ENCODE peak calls at places on chromosomes 16 and 17, in ten cellular contexts. A is AG04449; H is WTC11; N is NCI-H2171; K is nucleus accumbens; Q is nephron progenitor cell; I is stimulated activated CD8-positive, alpha-beta memory T cell treated with anti-CD3 and anti-CD28 coated beads, Interleukin-4, amount 100 ng/mL, for 4 hours; S is NCI-H774; G is NCI-H1694 treated with DMSO at 0.1 percent for 48 hours; V is Peyer's patch. Y is an unnamed sample.
A peak's percentile ranks its signal among the peaks of the same experiment; 100 is the strongest.

GRCh38 chr16:82055728-82056549 is 20.9 kb downstream of the HSD17B2 start:
- DNase-seq in N (no peak), S (no peak), V (no peak), H (no peak), Q (no peak), G (no peak), A (no peak), I (no peak), K (no peak), Y (no peak)

GRCh38 chr17:1647802-1648581 is 1.7 kb downstream of the RILP start:
- DNase-seq in G (peak; percentile 28), K (no peak), N (peak; percentile 76), I (no peak), V (no peak), A (no peak), Q (no peak), H (peak; percentile 77), S (no peak), Y (no peak)

GRCh38 chr16:81650982-81651562 is 128.0 kb upstream of the PLCG2 start:
- DNase-seq in A (no peak), S (peak; percentile 13), G (no peak), V (no peak), Q (peak; percentile 66), N (peak; percentile 89), H (peak; percentile 66), I (no peak), K (no peak), Y (no peak)

GRCh38 chr17:4365628-4366311 is 705 bp downstream of the UBE2G1 start:
- DNase-seq in A (no peak), N (peak; percentile 46), G (no peak), I (no peak), H (peak; percentile 60), Q (peak; percentile 64), S (no peak), K (peak; percentile 43), V (peak; percentile 51), Y (no peak)

GRCh38 chr17:30532871-30533270 is 55.7 kb downstream of the GOSR1 start:
- DNase-seq in K (no peak), G (no peak), S (no peak), H (no peak), I (no peak), Q (no peak), V (no peak), N (no peak), A (no peak), Y (no peak)

GRCh38 chr17:57957886-57958285 is 2.7 kb upstream of the CUEDC1 start:
- DNase-seq in N (no peak), Q (no peak), H (no peak), I (no peak), V (peak; percentile 2), S (no peak), K (no peak), G (no peak), A (no peak), Y (no peak)

GRCh38 chr17:38926290-38927070 is 1.1 kb downstream of the LASP1NB start:
- DNase-seq in S (no peak), K (no peak), A (no peak), H (no peak), V (no peak), I (no peak), Q (no peak), N (no peak), G (no peak), Y (no peak)

GRCh38 chr17:46881015-46881414 is 29.6 kb downstream of the WNT9B start:
- DNase-seq in N (no peak), I (no peak), S (no peak), G (no peak), H (no peak), Q (no peak), K (no peak), V (no peak), A (no peak), Y (no peak)

GRCh38 chr16:80628254-80628653 is 87.5 kb downstream of the DYNLRB2 start:
- DNase-seq in A (no peak), Q (no peak), V (no peak), K (no peak), S (no peak), I (no peak), N (no peak), H (no peak), G (no peak), Y (no peak)

GRCh38 chr17:50421308-50422031 is 4.5 kb upstream of the ACSF2 start:
- DNase-seq in S (no peak), A (no peak), H (no peak), G (no peak), N (no peak), V (no peak), K (no peak), Q (no peak), I (no peak), Y (no peak)

GRCh38 chr17:28846231-28846630 is 3.6 kb upstream of the FAM222B start:
- DNase-seq in V (no peak), N (no peak), K (no peak), I (no peak), H (no peak), G (no peak), S (no peak), Q (no peak), A (no peak), Y (no peak)

GRCh38 chr17:64777413-64778101 is 115.5 kb upstream of the SMURF2 start:
- DNase-seq in K (no peak), V (peak; percentile 51), G (peak; percentile 60), S (peak; percentile 58), Q (no peak), H (no peak), N (peak; percentile 80), I (no peak), A (no peak), Y (no peak)

GRCh38 chr16:3618782-3619166 is 7.4 kb upstream of the SLX4 start:
- DNase-seq in I (no peak), K (no peak), A (no peak), N (no peak), G (no peak), V (no peak), H (no peak), S (no peak), Q (no peak), Y (peak; percentile 34)

GRCh38 chr17:75740215-75740614 is 19.0 kb downstream of the ITGB4 start:
- DNase-seq in N (no peak), V (no peak), Q (no peak), S (no peak), H (no peak), A (no peak), I (no peak), K (no peak), G (no peak), Y (no peak)

GRCh38 chr17:34366529-34367107 is 3.6 kb upstream of the CCL1 start:
- DNase-seq in G (no peak), N (no peak), A (no peak), H (no peak), V (no peak), Q (no peak), S (no peak), K (no peak), I (no peak), Y (no peak)

GRCh38 chr17:79707931-79708891 is 22.5 kb upstream of the ENPP7 start:
- DNase-seq in N (peak; percentile 32), I (peak; percentile 32), Q (peak; percentile 81), A (no peak), S (peak; percentile 25), H (peak; percentile 79), G (peak; percentile 45), K (no peak), V (peak; percentile 31), Y (peak; percentile 22)

GRCh38 chr17:2237521-2237921 is 66.1 kb downstream of the SMG6 start:
- DNase-seq in A (no peak), G (no peak), N (no peak), V (no peak), S (no peak), H (no peak), I (no peak), K (no peak), Q (no peak), Y (no peak)

GRCh38 chr17:7043195-7043543 is 723 bp downstream of the SLC16A11 start:
- DNase-seq in V (no peak), I (no peak), N (no peak), S (no peak), K (no peak), G (no peak), H (peak; percentile 36), Q (no peak), A (no peak), Y (no peak)

GRCh38 chr16:3691778-3692177 is 25.5 kb downstream of the TRAP1 start:
- DNase-seq in S (no peak), Q (no peak), A (no peak), N (no peak), G (no peak), K (no peak), V (no peak), H (no peak), I (no peak), Y (no peak)

GRCh38 chr16:77063617-77064016 is 127.4 kb upstream of the MON1B start:
- DNase-seq in Q (no peak), S (no peak), V (no peak), A (no peak), K (no peak), H (no peak), N (no peak), I (no peak), G (no peak), Y (no peak)

GRCh38 chr16:89613101-89613953 is at the start of gene DPEP1:
- DNase-seq in S (no peak), I (no peak), N (no peak), A (no peak), V (no peak), G (no peak), Q (no peak), H (peak; percentile 47), K (no peak), Y (no peak)

GRCh38 chr17:70947636-70948565 is 778.6 kb downstream of the KCNJ2 start:
- DNase-seq in K (no peak), V (no peak), N (no peak), A (no peak), Q (no peak), S (no peak), H (no peak), I (no peak), G (no peak), Y (no peak)

GRCh38 chr17:79047923-79048825 is 24.2 kb downstream of the C1QTNF1 start:
- DNase-seq in K (no peak), V (no peak), H (no peak), I (no peak), A (no peak), N (no peak), S (no peak), Q (no peak), G (no peak), Y (no peak)

GRCh38 chr17:43832976-43833829 is at the start of gene MPP3:
- DNase-seq in G (peak; percentile 33), Q (peak; percentile 79), K (no peak), V (no peak), H (peak; percentile 53), I (no peak), A (no peak), S (peak; percentile 88), N (peak; percentile 72), Y (peak; percentile 41)

GRCh38 chr17:11264183-11264871 is 23.3 kb downstream of the SHISA6 start:
- DNase-seq in G (peak; percentile 2), V (no peak), I (no peak), S (no peak), Q (no peak), N (no peak), H (no peak), K (no peak), A (no peak), Y (no peak)

GRCh38 chr17:78227455-78227916 is 3.9 kb upstream of the TMEM235 start:
- DNase-seq in S (peak; percentile 58), I (no peak), V (no peak), G (peak; percentile 96), K (no peak), N (peak; percentile 88), A (no peak), H (no peak), Q (no peak), Y (no peak)

GRCh38 chr16:11094838-11095565 is 150.6 kb downstream of the CLEC16A start:
- DNase-seq in H (no peak), Q (no peak), G (no peak), V (peak; percentile 35), S (no peak), A (no peak), N (no peak), I (no peak), K (no peak), Y (no peak)